ENCODE peak calls at places on chromosomes 12 and 14, in eight cellular contexts. G, R, Q, N, K, A, E and M are unnamed samples.

GRCh38 chr12:109477963-109478315 is 505 bp downstream of the UBE3B start:
- DNase-seq in K (no peak), E (no peak), Q (no peak), A (no peak), G (no peak), N (no peak), R (no peak), M (no peak)

GRCh38 chr14:106733771-106734170 is 1207.4 kb downstream of the TMEM121 start:
- DNase-seq in G (no peak), A (no peak), E (no peak), R (no peak), K (no peak), Q (no peak), N (no peak), M (no peak)

GRCh38 chr12:68591716-68592437 is 18.8 kb upstream of the RAP1B start:
- DNase-seq in R (peak), A (no peak), N (peak), E (no peak), K (no peak), G (no peak), Q (no peak), M (no peak)

GRCh38 chr14:32050839-32051238 is 26.3 kb upstream of the ARHGAP5 start:
- DNase-seq in Q (no peak), E (no peak), G (no peak), R (no peak), N (no peak), A (no peak), K (no peak), M (no peak)

GRCh38 chr12:8544295-8544694 is 3.6 kb upstream of the CLEC4E start:
- DNase-seq in A (peak), R (peak), N (peak), E (no peak), G (peak), K (peak), Q (peak), M (peak)

GRCh38 chr12:119578112-119578511 is 15.5 kb upstream of the TMEM233 start:
- DNase-seq in A (no peak), N (no peak), K (no peak), E (no peak), R (no peak), Q (no peak), G (no peak), M (no peak)

GRCh38 chr12:67355428-67356385 is 86.5 kb downstream of the CAND1 start:
- DNase-seq in Q (peak), R (peak), A (no peak), G (no peak), E (no peak), K (peak), N (no peak), M (no peak)

GRCh38 chr12:57430117-57430930 is 519 bp downstream of the R3HDM2 start:
- DNase-seq in Q (no peak), E (no peak), A (peak), K (no peak), G (no peak), R (no peak), N (peak), M (no peak)

GRCh38 chr14:65210827-65211192 is 108.5 kb upstream of the MAX start:
- DNase-seq in R (no peak), E (no peak), G (no peak), A (no peak), K (no peak), Q (no peak), N (no peak), M (no peak)

GRCh38 chr14:104445832-104446381 is 133.7 kb upstream of the C14orf180 start:
- DNase-seq in Q (no peak), G (no peak), R (no peak), N (no peak), A (peak), K (no peak), E (peak), M (no peak)

GRCh38 chr12:109596418-109597244 is 23.0 kb downstream of the MVK start:
- DNase-seq in G (no peak), K (no peak), A (no peak), Q (no peak), R (no peak), N (no peak), E (no peak), M (no peak)

GRCh38 chr14:101357559-101358319 is 203.6 kb upstream of the DIO3 start:
- DNase-seq in G (peak), E (no peak), A (no peak), K (no peak), N (no peak), R (no peak), Q (no peak), M (no peak)

GRCh38 chr14:55267816-55268215 is 3.4 kb upstream of the FBXO34 start:
- DNase-seq in Q (no peak), N (no peak), R (no peak), A (no peak), G (no peak), E (no peak), K (no peak), M (no peak)

GRCh38 chr14:104868811-104869572 is 3.9 kb downstream of the CEP170B start:
- DNase-seq in A (no peak), G (no peak), Q (no peak), N (no peak), K (no peak), R (no peak), E (no peak), M (no peak)

GRCh38 chr14:48052973-48053372 is 377.6 kb upstream of the MDGA2 start:
- DNase-seq in N (no peak), K (no peak), R (no peak), E (no peak), Q (no peak), A (no peak), G (no peak), M (no peak)

GRCh38 chr12:806116-806805 is 53.9 kb downstream of the WNK1 start:
- DNase-seq in R (no peak), N (no peak), A (no peak), G (no peak), Q (peak), E (no peak), K (no peak), M (no peak)

GRCh38 chr12:60205500-60205899 is 609.7 kb downstream of the SLC16A7 start:
- DNase-seq in R (no peak), G (no peak), N (no peak), Q (peak), K (no peak), E (no peak), A (no peak), M (no peak)

GRCh38 chr14:26526132-26526531 is 71.7 kb downstream of the NOVA1 start:
- DNase-seq in E (no peak), Q (no peak), A (no peak), G (no peak), K (no peak), N (no peak), R (no peak), M (no peak)

GRCh38 chr14:91286530-91286937 is 42.0 kb upstream of the GPR68 start:
- DNase-seq in E (peak), R (peak), K (no peak), N (peak), A (peak), Q (peak), G (peak), M (peak)

GRCh38 chr12:123140675-123141614 is 9.9 kb downstream of the PITPNM2 start:
- DNase-seq in R (no peak), G (no peak), K (no peak), Q (no peak), A (no peak), N (no peak), E (no peak), M (no peak)

GRCh38 chr14:79680087-79680486 is 531.2 kb downstream of the DIO2 start:
- DNase-seq in A (no peak), N (no peak), R (no peak), K (no peak), E (no peak), G (no peak), Q (no peak), M (no peak)

GRCh38 chr12:87529386-87529785 is 499.8 kb downstream of the C12orf50 start:
- DNase-seq in N (no peak), K (no peak), E (no peak), G (no peak), Q (no peak), A (no peak), R (no peak), M (no peak)

GRCh38 chr12:34400423-34400881 is 378.2 kb downstream of the ALG10 start:
- DNase-seq in E (no peak), A (peak), R (no peak), N (peak), Q (no peak), K (no peak), G (peak), M (no peak)

GRCh38 chr14:95069547-95069946 is 87.8 kb downstream of the DICER1 start:
- DNase-seq in Q (no peak), E (no peak), R (no peak), K (no peak), A (no peak), G (no peak), N (no peak), M (no peak)

GRCh38 chr12:58369576-58369975 is 428.2 kb downstream of the ATP23 start:
- DNase-seq in K (no peak), Q (no peak), G (no peak), A (no peak), E (no peak), R (no peak), N (no peak), M (no peak)

GRCh38 chr14:45664668-45665356 is 411.8 kb upstream of the MIS18BP1 start:
- DNase-seq in N (no peak), G (no peak), Q (peak), E (no peak), K (no peak), A (no peak), R (no peak), M (peak)

GRCh38 chr12:67772276-67773169 is 124.0 kb downstream of the DYRK2 start:
- DNase-seq in K (no peak), A (no peak), G (peak), N (no peak), Q (peak), E (no peak), R (no peak), M (no peak)

GRCh38 chr14:77084991-77085390 is 13.1 kb upstream of the CIPC start:
- DNase-seq in A (no peak), E (no peak), R (no peak), K (no peak), N (no peak), Q (no peak), G (no peak), M (no peak)

GRCh38 chr12:124379938-124380754 is 85.3 kb downstream of the RFLNA start:
- DNase-seq in G (peak), A (peak), E (peak), K (no peak), Q (peak), R (no peak), N (no peak), M (no peak)
- TF ChIP-seq CTCF in G (peak), A (peak), E (peak), K (peak), Q (peak), R (no peak), N (no peak), M (no peak)

GRCh38 chr14:71354801-71355200 is 447.5 kb downstream of the PCNX1 start:
- DNase-seq in E (no peak), Q (no peak), N (no peak), A (no peak), G (no peak), K (no peak), R (no peak), M (peak)
- H3K27ac ChIP-seq in E (no peak), Q (no peak), N (no peak), A (peak), G (no peak), K (no peak), R (no peak), M (peak)

GRCh38 chr12:15931590-15932053 is 20.5 kb downstream of the DERA start:
- DNase-seq in N (no peak), R (peak), G (no peak), A (no peak), E (no peak), Q (peak), K (no peak), M (no peak)

GRCh38 chr12:15936751-15937150 is 25.6 kb downstream of the DERA start:
- DNase-seq in E (no peak), N (no peak), G (no peak), R (no peak), Q (no peak), K (no peak), A (no peak), M (no peak)

GRCh38 chr12:15928870-15929571 is 17.9 kb downstream of the DERA start:
- DNase-seq in R (peak), A (no peak), N (no peak), K (no peak), E (no peak), G (no peak), Q (no peak), M (no peak)

GRCh38 chr12:15933751-15934150 is 22.6 kb downstream of the DERA start:
- DNase-seq in A (no peak), R (no peak), N (no peak), G (no peak), Q (no peak), E (no peak), K (no peak), M (no peak)

DNA sequence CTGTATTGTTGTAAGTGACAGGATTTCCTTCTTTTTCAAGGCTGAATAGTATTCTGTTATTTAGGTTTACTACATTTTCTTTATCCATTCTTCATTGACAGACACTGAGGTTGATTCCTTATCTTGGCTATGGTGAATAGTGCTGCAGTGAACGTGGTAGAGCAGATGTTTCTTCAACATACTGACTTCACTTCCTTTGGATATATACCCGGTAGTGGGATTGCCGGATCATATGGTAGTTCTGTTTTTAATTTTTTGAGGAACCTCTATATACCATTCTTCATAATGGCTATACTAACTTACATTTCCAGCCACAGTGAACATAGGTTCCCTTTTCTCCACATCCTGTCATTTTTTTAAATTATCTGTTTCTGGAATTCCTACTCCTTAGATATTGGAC is 21.8 kb downstream of the DERA start:
- DNase-seq in A (no peak), Q (no peak), K (no peak), N (no peak), R (no peak), G (no peak), E (no peak), M (no peak)
- TF ChIP-seq CTCF in A (no peak), Q (no peak), K (no peak), N (no peak), R (no peak), G (no peak), E (no peak), M (no peak)

GRCh38 chr12:65508281-65509035 is 230.0 kb downstream of the MSRB3 start:
- DNase-seq in A (no peak), G (no peak), R (no peak), E (no peak), K (no peak), N (no peak), Q (no peak), M (no peak)

GRCh38 chr12:65511927-65512326 is 233.4 kb downstream of the MSRB3 start:
- DNase-seq in E (no peak), A (no peak), N (no peak), R (no peak), Q (no peak), K (no peak), G (no peak), M (no peak)

GRCh38 chr12:65510584-65511050 is 232.1 kb downstream of the MSRB3 start:
- DNase-seq in K (no peak), Q (no peak), N (no peak), G (peak), E (no peak), R (no peak), A (peak), M (no peak)

GRCh38 chr12:65511134-65511912 is 232.8 kb downstream of the MSRB3 start:
- DNase-seq in A (no peak), N (no peak), G (peak), K (no peak), R (no peak), Q (no peak), E (no peak), M (no peak)

DNA sequence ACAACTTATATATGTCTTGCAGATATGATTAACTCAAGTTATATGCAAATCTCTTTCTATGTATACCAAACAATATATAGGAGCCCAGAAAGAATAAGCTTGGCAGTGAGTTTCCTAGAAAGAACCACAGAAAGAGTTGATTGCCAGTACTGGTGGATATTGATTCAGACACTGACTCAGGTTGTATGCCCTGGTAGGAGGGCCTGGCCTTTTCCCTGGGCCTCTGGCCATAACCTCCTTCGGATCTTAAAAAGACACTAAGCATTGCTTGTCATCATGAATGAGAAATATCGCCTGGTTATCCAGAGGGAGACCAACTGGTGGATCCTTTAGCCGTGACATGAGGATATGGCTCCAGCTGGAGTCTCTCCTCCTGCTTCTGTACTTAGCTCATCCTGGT is 231.5 kb downstream of the MSRB3 start:
- DNase-seq in N (no peak), R (no peak), Q (no peak), G (no peak), E (no peak), K (no peak), A (no peak), M (no peak)
- H3K27ac ChIP-seq in N (no peak), R (no peak), Q (no peak), G (no peak), E (no peak), K (no peak), A (no peak), M (no peak)

GRCh38 chr12:25293596-25293995 is 42.9 kb upstream of the KRAS start:
- DNase-seq in G (no peak), A (no peak), K (no peak), R (no peak), E (no peak), Q (no peak), N (no peak), M (no peak)
- TF ChIP-seq CTCF in G (no peak), A (no peak), K (no peak), R (no peak), E (no peak), Q (no peak), N (no peak), M (no peak)

DNA sequence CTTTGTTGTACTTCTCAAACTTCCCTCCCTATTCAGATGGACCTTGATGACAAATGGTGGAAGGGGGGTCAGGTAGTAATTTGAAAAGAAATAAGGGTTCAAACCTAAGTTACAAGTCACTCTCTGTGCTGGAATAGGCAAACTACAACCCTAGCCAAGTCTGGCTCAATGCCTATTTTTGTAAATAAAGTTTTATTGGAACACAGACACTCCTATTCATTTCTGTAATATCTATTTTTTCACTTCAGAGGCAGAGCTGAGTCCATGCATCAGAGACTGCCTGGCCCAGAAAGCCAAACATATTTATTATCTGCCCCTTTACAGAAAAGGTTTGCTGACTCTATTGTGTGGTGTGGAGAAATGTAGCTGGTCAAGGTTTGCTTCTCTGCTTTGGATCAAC is 78.4 kb upstream of the RIN3 start:
- DNase-seq in R (no peak), G (no peak), K (no peak), Q (no peak), A (no peak), N (no peak), E (no peak), M (no peak)
- H3K27ac ChIP-seq in R (no peak), G (no peak), K (no peak), Q (no peak), A (no peak), N (no peak), E (no peak), M (no peak)

GRCh38 chr14:103139371-103140016 is 16.2 kb downstream of the TNFAIP2 start:
- DNase-seq in E (no peak), N (no peak), G (no peak), R (no peak), K (no peak), Q (no peak), A (no peak), M (no peak)
- TF ChIP-seq CTCF in E (no peak), N (no peak), G (no peak), R (no peak), K (no peak), Q (no peak), A (no peak), M (no peak)